ENCODE peak calls at places on chromosomes 6 and 20, in ten cellular contexts. M is suprapubic skin; N is astrocyte; I is HCT116; O is HFFc6; V is cardiac fibroblast; K is OCI-LY7; Z is fibroblast of pulmonary artery; L is fibroblast of the aortic adventitia; A is CD4-positive, alpha-beta T cell. T is an unnamed sample.

GRCh38 chr6:1923454-1923853 is 313.7 kb downstream of the FOXC1 start:
- DNase-seq in N (no peak), Z (no peak), L (no peak), V (no peak), O (no peak), A (no peak), M (no peak), K (no peak), I (no peak), T (no peak)

GRCh38 chr6:106005013-106005412 is 81.1 kb upstream of the PRDM1 start:
- DNase-seq in A (no peak), M (no peak), L (peak), O (no peak), V (no peak), N (peak), I (no peak), Z (no peak), K (no peak), T (no peak)

GRCh38 chr20:21505810-21506530 is 7.9 kb downstream of the NKX2-2 start:
- DNase-seq in I (peak), N (peak), O (no peak), V (peak), K (no peak), M (no peak), A (peak), L (peak), Z (peak), T (peak)

GRCh38 chr20:31712564-31713311 is 9.9 kb downstream of the BCL2L1 start:
- DNase-seq in Z (peak), N (peak), V (peak), L (peak), A (no peak), K (no peak), I (peak), O (peak), M (peak), T (peak)

GRCh38 chr6:6931047-6932025 is 176.4 kb upstream of the RREB1 start:
- DNase-seq in A (no peak), I (no peak), L (no peak), M (no peak), V (no peak), N (no peak), O (no peak), Z (no peak), K (peak), T (no peak)

GRCh38 chr6:129638055-129639019 is 71.6 kb downstream of the ARHGAP18 start:
- DNase-seq in K (no peak), L (peak), I (no peak), N (peak), O (no peak), Z (peak), V (peak), A (no peak), M (no peak), T (no peak)

GRCh38 chr6:14824835-14825223 is 421.0 kb upstream of the JARID2 start:
- DNase-seq in M (no peak), O (no peak), N (no peak), I (no peak), Z (no peak), V (no peak), K (no peak), A (no peak), L (no peak), T (no peak)

GRCh38 chr6:34462561-34462971 is 3.3 kb upstream of the PACSIN1 start:
- DNase-seq in Z (peak), M (no peak), K (no peak), V (peak), N (no peak), I (peak), A (no peak), L (peak), O (no peak), T (peak)

GRCh38 chr6:107488875-107489635 is 862 bp upstream of the SOBP start:
- DNase-seq in A (peak), Z (peak), M (peak), I (no peak), K (peak), V (peak), L (peak), N (no peak), O (no peak), T (peak)

GRCh38 chr20:14716251-14716650 is 378.8 kb upstream of the FLRT3 start:
- DNase-seq in A (no peak), Z (no peak), L (no peak), N (no peak), K (no peak), V (no peak), O (no peak), I (no peak), M (no peak), T (no peak)

GRCh38 chr6:49499623-49500022 is at the start of gene GLYATL3:
- DNase-seq in L (no peak), Z (no peak), K (no peak), M (no peak), V (no peak), N (no peak), I (no peak), A (no peak), O (no peak), T (no peak)

GRCh38 chr6:36627141-36627540 is 33.0 kb downstream of the SRSF3 start:
- DNase-seq in K (no peak), L (no peak), M (peak), N (no peak), I (no peak), A (no peak), V (no peak), Z (no peak), O (no peak), T (no peak)

GRCh38 chr6:154683756-154684523 is 49.3 kb upstream of the SCAF8 start:
- DNase-seq in K (peak), V (peak), I (no peak), L (peak), M (no peak), N (peak), O (peak), Z (peak), A (no peak), T (no peak)

GRCh38 chr6:72580281-72580940 is 41.5 kb upstream of the KCNQ5 start:
- DNase-seq in O (peak), A (no peak), I (peak), L (peak), N (peak), Z (peak), V (peak), M (no peak), K (peak), T (peak)

GRCh38 chr6:22925920-22926587 is 356.7 kb downstream of the HDGFL1 start:
- DNase-seq in O (no peak), Z (no peak), M (no peak), N (no peak), I (no peak), K (no peak), V (no peak), L (peak), A (no peak), T (no peak)

GRCh38 chr20:10731190-10731955 is 57.6 kb upstream of the JAG1 start:
- DNase-seq in V (peak), Z (no peak), N (peak), K (no peak), L (peak), M (no peak), A (no peak), I (no peak), O (no peak), T (no peak)

GRCh38 chr20:12924126-12924525 is 84.6 kb upstream of the SPTLC3 start:
- DNase-seq in N (no peak), O (no peak), Z (no peak), M (no peak), A (no peak), L (no peak), K (no peak), I (no peak), V (no peak), T (no peak)

GRCh38 chr6:73942581-73942980 is 246.6 kb downstream of the CD109 start:
- DNase-seq in L (peak), V (no peak), Z (no peak), O (peak), M (no peak), N (peak), A (no peak), I (peak), K (no peak), T (peak)

GRCh38 chr6:133623065-133623464 is 265.8 kb upstream of the TCF21 start:
- DNase-seq in V (peak), A (no peak), L (peak), I (no peak), O (peak), Z (peak), N (peak), K (no peak), M (no peak), T (no peak)

GRCh38 chr6:117550078-117550600 is 52.2 kb downstream of the GOPC start:
- DNase-seq in I (no peak), K (no peak), L (no peak), Z (no peak), N (no peak), O (no peak), A (no peak), M (no peak), V (no peak), T (no peak)

GRCh38 chr6:7697820-7698623 is 27.9 kb upstream of the BMP6 start:
- DNase-seq in Z (peak), L (peak), I (no peak), A (no peak), V (peak), O (peak), M (no peak), K (no peak), N (peak), T (no peak)

GRCh38 chr6:156395276-156395675 is 381.9 kb upstream of the ARID1B start:
- DNase-seq in N (no peak), M (no peak), A (peak), K (peak), L (no peak), O (no peak), I (no peak), V (no peak), Z (no peak), T (no peak)

GRCh38 chr6:163941471-163941980 is 527.0 kb downstream of the QKI start:
- DNase-seq in I (no peak), O (no peak), N (no peak), K (no peak), M (no peak), V (no peak), Z (no peak), L (no peak), A (no peak), T (no peak)

GRCh38 chr20:63574156-63574828 is at the start of gene HELZ2:
- DNase-seq in K (peak), M (peak), Z (peak), L (peak), I (peak), A (peak), N (peak), V (peak), O (peak), T (peak)

GRCh38 chr20:19552144-19552895 is 205.7 kb upstream of the RIN2 start:
- DNase-seq in K (no peak), V (peak), N (no peak), Z (peak), M (no peak), I (no peak), A (no peak), O (no peak), L (no peak), T (no peak)

GRCh38 chr20:24148372-24148771 is 159.8 kb upstream of the GGTLC1 start:
- DNase-seq in A (no peak), I (no peak), K (peak), N (no peak), L (no peak), M (no peak), V (no peak), Z (no peak), O (no peak), T (no peak)

GRCh38 chr6:42914546-42914945 is 1.3 kb upstream of the PTCRA start:
- DNase-seq in Z (no peak), I (no peak), A (no peak), M (no peak), O (peak), K (no peak), V (no peak), N (no peak), L (no peak), T (no peak)

GRCh38 chr6:32883789-32884188 is 29.8 kb downstream of the PSMB9 start:
- DNase-seq in K (no peak), N (peak), Z (peak), I (no peak), A (no peak), O (no peak), M (no peak), V (peak), L (peak), T (no peak)

GRCh38 chr6:39210437-39210836 is 18.8 kb downstream of the KCNK5 start:
- DNase-seq in A (no peak), M (no peak), O (no peak), Z (no peak), K (no peak), L (no peak), I (no peak), V (no peak), N (no peak), T (no peak)

GRCh38 chr6:65501045-65501444 is 206.0 kb downstream of the EYS start:
- DNase-seq in A (no peak), Z (no peak), N (no peak), V (no peak), M (no peak), O (no peak), I (no peak), K (no peak), L (no peak), T (no peak)

GRCh38 chr20:34522969-34523871 is 7.0 kb downstream of the DYNLRB1 start:
- DNase-seq in K (peak), V (peak), A (peak), M (no peak), I (peak), O (peak), N (peak), Z (peak), L (peak), T (peak)

GRCh38 chr6:164010446-164011071 is 596.0 kb downstream of the QKI start:
- DNase-seq in L (no peak), K (no peak), Z (peak), I (no peak), O (no peak), N (peak), A (no peak), V (peak), M (no peak), T (no peak)

GRCh38 chr20:47950557-47951283 is 165.4 kb upstream of the SULF2 start:
- DNase-seq in N (peak), I (no peak), K (no peak), M (no peak), A (no peak), L (no peak), Z (no peak), V (no peak), O (no peak), T (no peak)

GRCh38 chr20:47951521-47951951 is 166.3 kb upstream of the SULF2 start:
- DNase-seq in K (no peak), L (no peak), M (no peak), I (no peak), V (peak), N (peak), Z (peak), O (no peak), A (no peak), T (no peak)

GRCh38 chr20:47952165-47952564 is 166.9 kb upstream of the SULF2 start:
- DNase-seq in A (no peak), K (no peak), N (no peak), O (no peak), I (no peak), L (no peak), M (no peak), Z (no peak), V (no peak), T (no peak)

GRCh38 chr20:47949230-47949629 is 163.9 kb upstream of the SULF2 start:
- DNase-seq in A (no peak), Z (no peak), I (no peak), V (no peak), O (no peak), L (no peak), M (no peak), N (no peak), K (no peak), T (no peak)

GRCh38 chr20:47950103-47950502 is 164.8 kb upstream of the SULF2 start:
- DNase-seq in V (peak), O (no peak), Z (peak), I (no peak), N (peak), A (no peak), L (no peak), K (no peak), M (no peak), T (peak)
- TF ChIP-seq CTCF in V (no peak), O (no peak), Z (peak), I (no peak), N (no peak), A (no peak), L (no peak), K (no peak), M (no peak), T (no peak)

DNA sequence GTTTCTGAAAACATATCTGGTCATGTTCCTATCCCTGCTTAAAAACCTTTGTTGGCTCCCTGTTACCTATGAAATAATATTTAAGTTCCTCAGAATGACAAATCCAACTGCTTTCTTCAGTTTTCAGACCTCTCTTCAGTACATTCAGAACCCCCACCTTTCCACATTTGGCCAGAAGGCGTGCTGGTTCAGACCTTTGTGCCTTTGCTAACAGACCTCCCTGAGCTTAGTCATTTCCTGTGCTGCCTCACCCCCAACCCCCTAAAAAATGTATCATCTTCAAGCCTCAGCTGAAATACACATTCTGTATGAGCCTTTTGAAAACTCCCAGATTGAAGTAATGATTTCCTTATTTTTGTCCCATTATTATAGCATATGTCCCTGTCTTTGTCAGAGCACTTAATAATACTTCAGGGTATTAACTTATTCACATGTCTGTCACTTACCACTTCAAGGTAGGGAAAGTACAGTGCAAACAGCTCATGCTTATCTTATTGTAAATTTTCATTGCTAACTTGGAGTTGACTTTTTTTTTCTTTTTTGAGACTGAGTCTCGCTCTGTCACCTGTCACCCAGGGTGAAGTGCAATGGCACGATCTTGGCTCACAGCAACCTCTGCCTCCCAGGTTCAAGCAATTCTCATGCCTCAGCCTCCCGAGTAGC is 19.7 kb downstream of the FAM217A start:
- DNase-seq in M (no peak), K (no peak), O (peak), N (peak), A (peak), L (peak), V (peak), I (no peak), Z (peak), T (peak)
- TF ChIP-seq CTCF in M (no peak), K (no peak), O (peak), N (peak), A (no peak), L (peak), V (peak), I (no peak), Z (peak), T (no peak)

DNA sequence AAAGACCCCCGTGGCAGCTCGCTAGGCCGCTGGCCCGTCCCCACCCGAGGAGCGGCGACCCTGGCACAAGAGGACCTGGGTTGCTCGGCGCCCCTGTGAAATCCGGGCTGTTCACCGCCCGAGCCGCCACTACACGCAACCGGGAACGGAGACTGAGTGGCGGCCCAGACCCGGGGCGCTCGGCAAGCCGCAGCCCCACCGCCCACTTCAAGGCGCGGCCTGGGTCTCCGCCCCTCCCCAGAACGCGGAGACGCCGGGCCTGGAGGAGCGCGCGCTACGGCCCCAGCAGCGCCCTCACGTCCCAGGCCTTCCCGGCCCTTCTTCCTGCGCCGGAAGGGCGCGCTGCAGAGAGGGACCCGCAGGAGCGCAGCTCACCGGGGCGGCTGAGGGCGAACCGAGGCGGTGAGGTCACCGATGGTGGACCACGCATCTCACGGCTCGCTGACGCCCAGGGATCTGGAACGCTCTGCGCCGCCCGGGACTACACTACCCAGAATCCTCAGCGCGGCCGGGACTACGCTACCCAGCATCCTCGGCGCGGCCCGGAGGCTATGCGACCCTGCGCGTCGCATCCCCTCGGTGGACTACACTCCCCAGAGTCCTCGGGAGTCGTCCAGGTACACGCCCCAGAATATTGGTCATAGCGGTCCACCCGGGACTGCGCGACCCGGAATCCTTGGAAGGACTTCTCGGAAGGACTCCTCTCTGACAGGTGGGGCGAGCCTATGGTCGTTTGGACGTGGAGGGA is at the start of gene ZNF337:
- DNase-seq in Z (peak), V (peak), A (peak), I (peak), N (peak), K (peak), M (peak), L (peak), O (peak), T (peak)
- TF ChIP-seq CTCF in Z (no peak), V (no peak), A (no peak), I (no peak), N (no peak), K (peak), M (no peak), L (no peak), O (peak), T (no peak)

GRCh38 chr6:144778773-144779531 is 493.8 kb downstream of the UTRN start:
- DNase-seq in N (no peak), L (no peak), V (no peak), O (peak), A (no peak), I (no peak), Z (no peak), M (no peak), K (peak), T (no peak)
- TF ChIP-seq CTCF in N (no peak), L (no peak), V (no peak), O (peak), A (no peak), I (peak), Z (peak), M (no peak), K (peak), T (no peak)

DNA sequence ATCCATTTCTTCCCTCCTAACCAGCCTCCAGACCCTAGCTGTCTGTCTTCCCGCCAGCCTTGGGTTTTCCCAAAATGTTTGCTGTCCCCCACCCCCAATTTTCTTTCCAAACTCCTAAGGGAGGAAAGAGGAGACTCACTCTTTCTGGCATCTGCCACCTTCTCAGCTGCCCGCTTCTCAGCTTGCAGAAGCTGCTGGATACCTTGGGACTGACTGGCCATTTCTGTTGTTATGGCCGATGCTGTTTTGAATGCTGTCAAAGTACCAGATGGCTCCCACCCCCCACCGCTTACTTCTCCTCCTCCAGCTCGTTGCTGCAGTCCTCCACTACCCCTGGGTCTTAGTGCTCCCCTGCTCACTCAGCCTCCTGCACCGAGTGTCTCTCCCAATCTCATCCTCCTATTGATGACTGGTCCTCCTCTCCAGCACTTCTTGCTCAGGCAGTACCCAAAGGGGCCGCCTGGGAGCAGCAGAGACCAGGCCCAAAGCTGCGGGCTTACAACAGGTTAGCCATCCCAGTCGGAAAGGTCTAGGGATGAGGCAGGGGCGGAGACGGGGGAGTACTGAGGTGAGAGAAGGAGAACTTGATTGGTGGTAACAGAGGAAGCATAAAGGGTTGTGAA is at the start of gene ATP6V1G2:
- DNase-seq in V (peak), K (peak), N (peak), Z (peak), I (peak), O (peak), A (peak), L (peak), M (peak), T (peak)
- TF ChIP-seq CTCF in V (peak), K (peak), N (peak), Z (no peak), I (peak), O (peak), A (peak), L (peak), M (peak), T (peak)